ENCODE peak calls at places on chromosome 9, in ten cellular contexts. One of them, this sample, is unnamed.

GRCh38 chr9:36901528-36901927 is 132.5 kb downstream of the PAX5 start:
- DNase-seq in T-helper 17 cell: no peak
- DNase-seq in RPMI7951: no peak
- DNase-seq in mesothelial cell of epicardium: no peak
- DNase-seq in NCI-H1092: no peak
- DNase-seq in T follicular helper cell: no peak
- DNase-seq in GM03348: no peak
- DNase-seq in T-helper 1 cell: no peak
- DNase-seq in HS-5: no peak
- DNase-seq in GM12878: no peak
- DNase-seq in this sample: no peak

GRCh38 chr9:109244179-109245132 is 76.4 kb downstream of the EPB41L4B start:
- DNase-seq in RPMI7951: peak; percentile 51
- DNase-seq in NCI-H1092: peak; percentile 75
- DNase-seq in T follicular helper cell: peak; percentile 41
- DNase-seq in HS-5: no peak
- DNase-seq in GM12878: peak; percentile 25
- DNase-seq in T-helper 17 cell: peak; percentile 23
- DNase-seq in T-helper 1 cell: peak; percentile 66
- DNase-seq in mesothelial cell of epicardium: peak; percentile 42
- DNase-seq in GM03348: peak; percentile 73
- DNase-seq in this sample: peak; percentile 27

GRCh38 chr9:35618325-35618727 is at the start of gene CD72:
- DNase-seq in T-helper 17 cell: no peak
- DNase-seq in T-helper 1 cell: no peak
- DNase-seq in RPMI7951: no peak
- DNase-seq in T follicular helper cell: no peak
- DNase-seq in mesothelial cell of epicardium: no peak
- DNase-seq in NCI-H1092: no peak
- DNase-seq in HS-5: no peak
- DNase-seq in GM03348: no peak
- DNase-seq in GM12878: no peak
- DNase-seq in this sample: no peak

GRCh38 chr9:111691686-111692329 is 30.4 kb downstream of the GNG10 start:
- DNase-seq in GM12878: no peak
- DNase-seq in RPMI7951: peak; percentile 58
- DNase-seq in NCI-H1092: peak; percentile 3
- DNase-seq in T follicular helper cell: no peak
- DNase-seq in GM03348: peak; percentile 54
- DNase-seq in HS-5: peak; percentile 10
- DNase-seq in mesothelial cell of epicardium: no peak
- DNase-seq in T-helper 17 cell: no peak
- DNase-seq in T-helper 1 cell: peak; percentile 9
- DNase-seq in this sample: no peak

GRCh38 chr9:96448546-96449170 is 1.3 kb upstream of the HABP4 start:
- DNase-seq in GM03348: no peak
- DNase-seq in T-helper 1 cell: no peak
- DNase-seq in T follicular helper cell: no peak
- DNase-seq in NCI-H1092: no peak
- DNase-seq in mesothelial cell of epicardium: no peak
- DNase-seq in HS-5: no peak
- DNase-seq in T-helper 17 cell: no peak
- DNase-seq in GM12878: no peak
- DNase-seq in RPMI7951: no peak
- DNase-seq in this sample: no peak

GRCh38 chr9:132769895-132770774 is 99.9 kb downstream of the GTF3C4 start:
- DNase-seq in T follicular helper cell: peak; percentile 39
- DNase-seq in HS-5: peak; percentile 9
- DNase-seq in T-helper 17 cell: peak; percentile 28
- DNase-seq in RPMI7951: peak; percentile 66
- DNase-seq in GM03348: peak; percentile 90
- DNase-seq in NCI-H1092: no peak
- DNase-seq in mesothelial cell of epicardium: no peak
- DNase-seq in GM12878: peak; percentile 12
- DNase-seq in T-helper 1 cell: peak; percentile 68
- DNase-seq in this sample: no peak

GRCh38 chr9:132877818-132878694 is at the start of gene AK8:
- DNase-seq in T-helper 1 cell: peak; percentile 71
- DNase-seq in RPMI7951: peak; percentile 67
- DNase-seq in NCI-H1092: peak; percentile 26
- DNase-seq in GM12878: no peak
- DNase-seq in mesothelial cell of epicardium: peak; percentile 71
- DNase-seq in T-helper 17 cell: peak; percentile 73
- DNase-seq in T follicular helper cell: peak; percentile 65
- DNase-seq in HS-5: peak; percentile 15
- DNase-seq in GM03348: peak; percentile 97
- DNase-seq in this sample: peak; percentile 5

GRCh38 chr9:112110094-112110772 is 64.9 kb downstream of the SUSD1 start:
- DNase-seq in T-helper 17 cell: no peak
- DNase-seq in mesothelial cell of epicardium: no peak
- DNase-seq in T-helper 1 cell: no peak
- DNase-seq in NCI-H1092: no peak
- DNase-seq in GM03348: no peak
- DNase-seq in RPMI7951: no peak
- DNase-seq in HS-5: no peak
- DNase-seq in T follicular helper cell: no peak
- DNase-seq in GM12878: no peak
- DNase-seq in this sample: no peak

GRCh38 chr9:32783168-32783891 is at the start of gene TMEM215:
- DNase-seq in HS-5: no peak
- DNase-seq in T-helper 17 cell: no peak
- DNase-seq in NCI-H1092: no peak
- DNase-seq in RPMI7951: no peak
- DNase-seq in GM03348: no peak
- DNase-seq in T follicular helper cell: no peak
- DNase-seq in mesothelial cell of epicardium: no peak
- DNase-seq in T-helper 1 cell: no peak
- DNase-seq in GM12878: no peak
- DNase-seq in this sample: no peak

GRCh38 chr9:88996046-88997005 is 5.1 kb downstream of the S1PR3 start:
- DNase-seq in NCI-H1092: no peak
- DNase-seq in T-helper 17 cell: no peak
- DNase-seq in RPMI7951: no peak
- DNase-seq in T-helper 1 cell: no peak
- DNase-seq in mesothelial cell of epicardium: no peak
- DNase-seq in GM12878: no peak
- DNase-seq in HS-5: no peak
- DNase-seq in GM03348: no peak
- DNase-seq in T follicular helper cell: no peak
- DNase-seq in this sample: no peak

GRCh38 chr9:114423181-114423580 is 35.4 kb upstream of the AKNA start:
- DNase-seq in T-helper 17 cell: no peak
- DNase-seq in T-helper 1 cell: no peak
- DNase-seq in mesothelial cell of epicardium: no peak
- DNase-seq in RPMI7951: no peak
- DNase-seq in HS-5: no peak
- DNase-seq in GM12878: no peak
- DNase-seq in GM03348: no peak
- DNase-seq in T follicular helper cell: no peak
- DNase-seq in NCI-H1092: no peak
- DNase-seq in this sample: no peak

GRCh38 chr9:133813749-133814585 is 75.8 kb upstream of the SARDH start:
- DNase-seq in RPMI7951: no peak
- DNase-seq in T-helper 17 cell: no peak
- DNase-seq in T-helper 1 cell: no peak
- DNase-seq in T follicular helper cell: no peak
- DNase-seq in NCI-H1092: no peak
- DNase-seq in GM12878: no peak
- DNase-seq in GM03348: no peak
- DNase-seq in HS-5: no peak
- DNase-seq in mesothelial cell of epicardium: no peak
- DNase-seq in this sample: no peak

GRCh38 chr9:132005896-132006295 is 73.8 kb downstream of the MED27 start:
- DNase-seq in T-helper 1 cell: no peak
- DNase-seq in NCI-H1092: no peak
- DNase-seq in T-helper 17 cell: no peak
- DNase-seq in GM03348: peak; percentile 20
- DNase-seq in T follicular helper cell: no peak
- DNase-seq in HS-5: no peak
- DNase-seq in mesothelial cell of epicardium: no peak
- DNase-seq in RPMI7951: no peak
- DNase-seq in GM12878: no peak
- DNase-seq in this sample: no peak